ENCODE peak calls at places on chromosomes 3 and 15, in five cellular contexts. W is cardiac fibroblast, B is mammary epithelial cell, D is BJ, P is fibroblast of villous mesenchyme. Y is an unnamed sample.

GRCh38 chr3:95588473-95588872 is 1225.9 kb upstream of the EPHA6 start:
- DNase-seq in W (no peak), P (no peak), B (no peak), D (no peak), Y (no peak)

GRCh38 chr15:45118996-45119395 is 4.9 kb downstream of the DUOXA2 start:
- DNase-seq in W (no peak), B (no peak), P (no peak), D (no peak), Y (no peak)

GRCh38 chr15:25563571-25563970 is 124.7 kb upstream of the UBE3A start:
- DNase-seq in W (no peak), P (no peak), B (no peak), D (no peak), Y (no peak)

GRCh38 chr3:14377838-14378169 is 24.6 kb upstream of the SLC6A6 start:
- DNase-seq in B (no peak), W (no peak), P (no peak), D (no peak), Y (no peak)

GRCh38 chr3:156892701-156893100 is 66.5 kb downstream of the LEKR1 start:
- DNase-seq in B (peak), D (peak), W (peak), P (peak), Y (no peak)

GRCh38 chr3:154151969-154152368 is 30.8 kb downstream of the ARHGEF26 start:
- DNase-seq in D (peak), B (peak), P (peak), W (peak), Y (no peak)

GRCh38 chr3:53483821-53484220 is 10.6 kb upstream of the CACNA1D start:
- DNase-seq in W (no peak), D (no peak), P (no peak), B (no peak), Y (no peak)

GRCh38 chr3:50503504-50503903 is at the start of gene CACNA2D2:
- DNase-seq in W (no peak), P (no peak), D (no peak), B (peak), Y (peak)

GRCh38 chr3:97359958-97360357 is 404.6 kb upstream of the ARL6 start:
- DNase-seq in P (no peak), D (no peak), B (no peak), W (no peak), Y (no peak)

GRCh38 chr15:101505610-101506337 is 16.3 kb upstream of the PCSK6 start:
- DNase-seq in D (no peak), W (no peak), B (no peak), P (no peak), Y (no peak)

GRCh38 chr3:35201221-35201620 is 438.1 kb upstream of the ARPP21 start:
- DNase-seq in W (no peak), P (no peak), B (no peak), D (no peak), Y (no peak)

GRCh38 chr15:66294157-66294931 is 976 bp downstream of the DIS3L start:
- DNase-seq in W (peak), B (peak), P (peak), D (peak), Y (no peak)

GRCh38 chr3:50347187-50347813 is 1.8 kb upstream of the ZMYND10 start:
- DNase-seq in P (peak), B (peak), W (peak), D (no peak), Y (peak)

GRCh38 chr3:187046033-187046432 is 93.3 kb downstream of the RPL39L start:
- DNase-seq in P (no peak), D (no peak), B (no peak), W (no peak), Y (no peak)

GRCh38 chr3:161989012-161989411 is 492.4 kb downstream of the OTOL1 start:
- DNase-seq in P (no peak), D (no peak), W (no peak), B (no peak), Y (no peak)

GRCh38 chr15:43648649-43649429 is at the start of gene CATSPER2:
- DNase-seq in B (no peak), D (no peak), W (no peak), P (no peak), Y (no peak)

GRCh38 chr15:95259513-95259912 is 1028.2 kb downstream of the MCTP2 start:
- DNase-seq in P (peak), D (no peak), W (peak), B (peak), Y (no peak)

GRCh38 chr15:96296264-96296663 is 34.2 kb upstream of the NR2F2 start:
- DNase-seq in D (no peak), P (no peak), W (peak), B (peak), Y (no peak)

GRCh38 chr15:74525946-74526345 is 15.1 kb upstream of the ARID3B start:
- DNase-seq in W (peak), D (no peak), P (no peak), B (peak), Y (no peak)

GRCh38 chr3:188178293-188178950 is 24.5 kb downstream of the LPP start:
- DNase-seq in P (no peak), D (no peak), W (no peak), B (no peak), Y (no peak)

GRCh38 chr15:28079313-28079969 is 19.7 kb downstream of the OCA2 start:
- DNase-seq in D (no peak), B (no peak), W (no peak), P (no peak), Y (no peak)

GRCh38 chr3:127984241-127984975 is 67.8 kb upstream of the SEC61A1 start:
- DNase-seq in P (peak), D (peak), B (peak), W (no peak), Y (no peak)

GRCh38 chr3:188830955-188831354 is 340.8 kb upstream of the TPRG1 start:
- DNase-seq in D (no peak), W (peak), P (no peak), B (no peak), Y (no peak)

GRCh38 chr3:22594990-22595389 is 608.1 kb upstream of the UBE2E2 start:
- DNase-seq in W (no peak), P (no peak), B (peak), D (no peak), Y (no peak)

GRCh38 chr3:22713936-22714335 is 489.2 kb upstream of the UBE2E2 start:
- DNase-seq in B (peak), D (peak), P (peak), W (peak), Y (no peak)

GRCh38 chr3:12224181-12225147 is 64.4 kb upstream of the PPARG start:
- DNase-seq in B (no peak), W (peak), D (no peak), P (peak), Y (no peak)

GRCh38 chr15:31352911-31353811 is 26.5 kb downstream of the KLF13 start:
- DNase-seq in D (peak), B (no peak), P (peak), W (peak), Y (peak)

GRCh38 chr3:197302696-197303341 is 4.4 kb upstream of the DLG1 start:
- DNase-seq in B (peak), W (peak), P (peak), D (no peak), Y (no peak)

GRCh38 chr15:29045717-29046116 is 159.9 kb downstream of the APBA2 start:
- DNase-seq in B (peak), P (peak), D (no peak), W (peak), Y (no peak)

GRCh38 chr3:183253961-183254815 is 1.1 kb downstream of the B3GNT5 start:
- DNase-seq in B (no peak), P (peak), W (no peak), D (no peak), Y (peak)

GRCh38 chr15:69164807-69165636 is 4.6 kb downstream of the GLCE start:
- DNase-seq in P (peak), D (no peak), W (peak), B (no peak), Y (no peak)

GRCh38 chr3:185677146-185677829 is 91.2 kb downstream of the SENP2 start:
- DNase-seq in P (peak), D (no peak), W (peak), B (peak), Y (no peak)

GRCh38 chr3:171181907-171182690 is 155.6 kb upstream of the SLC2A2 start:
- DNase-seq in D (no peak), W (peak), B (peak), P (peak), Y (no peak)

GRCh38 chr3:11655188-11655928 is 11.6 kb upstream of the VGLL4 start:
- DNase-seq in B (no peak), P (no peak), W (peak), D (no peak), Y (no peak)

GRCh38 chr3:94647131-94647530 is 584.3 kb downstream of the NSUN3 start:
- DNase-seq in B (peak), D (no peak), W (peak), P (no peak), Y (no peak)

GRCh38 chr15:70212288-70212962 is 114.7 kb upstream of the TLE3 start:
- DNase-seq in B (no peak), D (no peak), W (peak), P (no peak), Y (no peak)

GRCh38 chr15:39273805-39274411 is 307.0 kb upstream of the THBS1 start:
- DNase-seq in D (no peak), B (no peak), W (peak), P (no peak), Y (no peak)

GRCh38 chr15:50840520-50840919 is 68.0 kb upstream of the AP4E1 start:
- DNase-seq in D (no peak), W (no peak), B (no peak), P (no peak), Y (no peak)
- TF ChIP-seq CTCF in D (no peak), W (no peak), B (no peak), P (no peak), Y (no peak)

GRCh38 chr15:52259503-52259902 is 36.1 kb downstream of the MYO5C start:
- DNase-seq in D (no peak), B (no peak), W (no peak), P (no peak), Y (no peak)

GRCh38 chr15:52263563-52263962 is 32.0 kb downstream of the MYO5C start:
- DNase-seq in B (no peak), W (no peak), P (no peak), D (no peak), Y (no peak)

GRCh38 chr15:52261026-52261425 is 34.6 kb downstream of the MYO5C start:
- DNase-seq in P (no peak), B (no peak), W (no peak), D (no peak), Y (no peak)

GRCh38 chr15:52262364-52262763 is 33.2 kb downstream of the MYO5C start:
- DNase-seq in P (no peak), W (peak), D (no peak), B (no peak), Y (no peak)

GRCh38 chr15:52261498-52262242 is 33.9 kb downstream of the MYO5C start:
- DNase-seq in B (peak), W (peak), D (peak), P (peak), Y (peak)
- TF ChIP-seq CTCF in B (no peak), W (peak), D (peak), P (peak), Y (no peak)

DNA sequence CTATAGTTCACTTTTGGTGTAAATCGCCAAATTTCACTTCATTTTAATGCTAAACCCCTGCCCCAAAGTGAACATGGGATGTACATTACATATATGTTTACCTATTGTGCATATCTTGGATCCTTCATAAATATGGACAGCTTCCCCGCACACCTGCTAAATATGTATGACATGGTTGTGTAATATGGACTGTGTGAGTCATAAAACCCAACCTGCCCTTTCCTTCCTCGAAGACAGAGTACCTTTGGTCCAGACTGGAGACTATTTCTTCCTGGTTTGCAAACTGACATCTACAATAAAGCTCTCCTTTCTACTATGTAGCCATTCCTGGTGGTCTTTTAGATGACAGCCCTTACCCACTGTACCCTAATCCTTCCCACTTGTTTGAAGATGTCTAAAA is 12.4 kb downstream of the ACTC1 start:
- DNase-seq in P (no peak), D (no peak), B (peak), W (no peak), Y (no peak)
- TF ChIP-seq CTCF in P (no peak), D (no peak), B (no peak), W (no peak), Y (no peak)

DNA sequence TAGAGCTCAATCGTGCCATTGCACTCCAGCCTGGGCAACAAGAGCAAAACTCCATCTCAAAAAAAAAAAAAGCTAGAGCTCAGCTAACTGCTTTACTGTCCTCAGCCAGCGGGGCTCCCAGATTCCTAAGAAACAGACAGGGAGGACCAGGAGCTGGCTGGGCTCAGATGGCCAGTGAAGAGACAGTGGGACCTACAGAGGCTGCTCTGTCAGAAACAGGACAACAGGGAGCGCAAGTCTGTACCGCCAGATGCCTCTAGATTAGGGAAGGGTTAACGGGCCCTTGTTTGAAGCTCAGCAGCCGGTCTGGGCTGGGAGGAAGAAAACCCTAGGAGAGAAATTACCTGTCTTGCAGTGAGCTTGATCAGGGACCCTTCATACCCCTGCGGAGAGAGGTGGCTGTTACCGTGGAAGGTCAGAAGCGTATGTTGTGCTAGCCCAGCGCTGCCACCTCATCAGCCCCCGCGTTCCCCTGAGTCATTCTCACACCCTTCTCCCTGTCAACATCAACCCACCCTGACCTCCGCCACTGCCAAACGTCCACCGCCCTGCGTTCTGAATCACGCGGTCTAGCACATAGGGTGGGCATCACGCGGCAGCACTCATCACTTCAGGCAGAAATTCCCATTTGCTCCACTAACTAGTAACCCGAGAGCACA is 25.3 kb downstream of the RBPMS2 start:
- DNase-seq in D (no peak), P (peak), B (no peak), W (peak), Y (no peak)
- TF ChIP-seq CTCF in D (no peak), P (peak), B (no peak), W (no peak), Y (no peak)

Y was measured in activated B cell treated with CpG ODN at 0.5 μM for 24 hours.